ENCODE peak calls at places on chromosomes 12 and 14, in ten cellular contexts. One of them, this sample, is unnamed.
A peak's percentile ranks its signal among the peaks of the same experiment; 100 is the strongest.

GRCh38 chr14:68349900-68350323 is 443.0 kb downstream of the ZFP36L1 start:
- DNase-seq in fibroblast of mammary gland: peak; percentile 28
- DNase-seq in tibial artery: no peak
- DNase-seq in osteoblast: peak; percentile 83
- DNase-seq in Peyer's patch: no peak
- DNase-seq in right atrium auricular region: no peak
- DNase-seq in colonic mucosa: no peak
- DNase-seq in epithelial cell of esophagus: peak; percentile 16
- DNase-seq in A549: peak; percentile 51
- DNase-seq in endothelial cell: no peak
- DNase-seq in this sample: no peak

GRCh38 chr12:32885831-32886230 is 10.7 kb downstream of the PKP2 start:
- DNase-seq in fibroblast of mammary gland: no peak
- DNase-seq in tibial artery: no peak
- DNase-seq in right atrium auricular region: no peak
- DNase-seq in endothelial cell: no peak
- DNase-seq in A549: no peak
- DNase-seq in colonic mucosa: peak; percentile 5
- DNase-seq in epithelial cell of esophagus: no peak
- DNase-seq in Peyer's patch: no peak
- DNase-seq in osteoblast: no peak
- DNase-seq in this sample: no peak

GRCh38 chr12:131229426-131230339 is 276.0 kb downstream of the ADGRD1 start:
- DNase-seq in colonic mucosa: no peak
- DNase-seq in endothelial cell: peak; percentile 79
- DNase-seq in right atrium auricular region: no peak
- DNase-seq in A549: no peak
- DNase-seq in epithelial cell of esophagus: no peak
- DNase-seq in fibroblast of mammary gland: no peak
- DNase-seq in tibial artery: no peak
- DNase-seq in Peyer's patch: peak; percentile 60
- DNase-seq in osteoblast: no peak
- DNase-seq in this sample: no peak

GRCh38 chr14:101182476-101182875 is 279.0 kb upstream of the RTL1 start:
- DNase-seq in colonic mucosa: no peak
- DNase-seq in tibial artery: no peak
- DNase-seq in fibroblast of mammary gland: no peak
- DNase-seq in Peyer's patch: peak; percentile 28
- DNase-seq in endothelial cell: no peak
- DNase-seq in osteoblast: no peak
- DNase-seq in A549: no peak
- DNase-seq in epithelial cell of esophagus: no peak
- DNase-seq in right atrium auricular region: peak; percentile 52
- DNase-seq in this sample: no peak

GRCh38 chr12:106847861-106848260 is 73.4 kb downstream of the RIC8B start:
- DNase-seq in fibroblast of mammary gland: no peak
- DNase-seq in osteoblast: no peak
- DNase-seq in epithelial cell of esophagus: no peak
- DNase-seq in endothelial cell: no peak
- DNase-seq in colonic mucosa: no peak
- DNase-seq in A549: no peak
- DNase-seq in tibial artery: no peak
- DNase-seq in Peyer's patch: no peak
- DNase-seq in right atrium auricular region: no peak
- DNase-seq in this sample: no peak

GRCh38 chr14:102772781-102773570 is 4.3 kb upstream of the TRAF3 start:
- DNase-seq in tibial artery: no peak
- DNase-seq in endothelial cell: peak; percentile 63
- DNase-seq in A549: peak; percentile 51
- DNase-seq in epithelial cell of esophagus: no peak
- DNase-seq in Peyer's patch: peak; percentile 24
- DNase-seq in osteoblast: peak; percentile 88
- DNase-seq in right atrium auricular region: no peak
- DNase-seq in fibroblast of mammary gland: no peak
- DNase-seq in colonic mucosa: no peak
- DNase-seq in this sample: no peak

GRCh38 chr14:60665178-60665555 is 15.9 kb upstream of the SIX1 start:
- DNase-seq in A549: no peak
- DNase-seq in osteoblast: no peak
- DNase-seq in Peyer's patch: no peak
- DNase-seq in endothelial cell: no peak
- DNase-seq in epithelial cell of esophagus: no peak
- DNase-seq in colonic mucosa: no peak
- DNase-seq in fibroblast of mammary gland: no peak
- DNase-seq in right atrium auricular region: no peak
- DNase-seq in tibial artery: no peak
- DNase-seq in this sample: no peak

GRCh38 chr14:56580317-56580711 is 716 bp downstream of the TMEM260 start:
- DNase-seq in A549: no peak
- DNase-seq in osteoblast: no peak
- DNase-seq in right atrium auricular region: no peak
- DNase-seq in colonic mucosa: no peak
- DNase-seq in endothelial cell: no peak
- DNase-seq in Peyer's patch: no peak
- DNase-seq in tibial artery: no peak
- DNase-seq in fibroblast of mammary gland: no peak
- DNase-seq in epithelial cell of esophagus: no peak
- DNase-seq in this sample: no peak

DNA sequence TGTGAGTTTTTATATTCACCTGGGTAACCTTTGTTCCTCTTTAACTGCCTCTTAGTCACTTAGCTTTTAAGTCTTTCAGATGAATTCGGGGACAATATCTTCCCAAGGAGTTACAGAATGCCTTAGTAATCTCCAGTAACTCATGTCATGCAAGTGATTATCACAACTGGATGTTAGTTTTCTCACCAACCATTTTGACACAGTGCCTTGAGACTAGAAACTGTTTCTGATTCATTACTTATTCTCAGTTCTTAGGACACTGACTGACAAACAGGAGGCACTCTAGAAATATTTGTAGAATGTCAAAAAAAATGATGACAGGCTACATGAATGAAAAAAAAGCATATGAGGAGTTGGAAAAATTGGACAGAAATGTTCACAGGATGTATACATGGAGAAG is 335.1 kb downstream of the ACSS3 start:
- DNase-seq in A549: no peak
- DNase-seq in tibial artery: no peak
- DNase-seq in Peyer's patch: no peak
- DNase-seq in epithelial cell of esophagus: no peak
- DNase-seq in endothelial cell: no peak
- DNase-seq in colonic mucosa: no peak
- DNase-seq in osteoblast: no peak
- DNase-seq in right atrium auricular region: no peak
- DNase-seq in fibroblast of mammary gland: no peak
- DNase-seq in this sample: no peak
- TF ChIP-seq CTCF in A549: no peak
- TF ChIP-seq CTCF in tibial artery: no peak
- TF ChIP-seq CTCF in Peyer's patch: no peak
- TF ChIP-seq CTCF in epithelial cell of esophagus: no peak
- TF ChIP-seq CTCF in endothelial cell: no peak
- TF ChIP-seq CTCF in colonic mucosa: no peak
- TF ChIP-seq CTCF in osteoblast: no peak
- TF ChIP-seq CTCF in right atrium auricular region: no peak
- TF ChIP-seq CTCF in fibroblast of mammary gland: no peak
- TF ChIP-seq CTCF in this sample: no peak

DNA sequence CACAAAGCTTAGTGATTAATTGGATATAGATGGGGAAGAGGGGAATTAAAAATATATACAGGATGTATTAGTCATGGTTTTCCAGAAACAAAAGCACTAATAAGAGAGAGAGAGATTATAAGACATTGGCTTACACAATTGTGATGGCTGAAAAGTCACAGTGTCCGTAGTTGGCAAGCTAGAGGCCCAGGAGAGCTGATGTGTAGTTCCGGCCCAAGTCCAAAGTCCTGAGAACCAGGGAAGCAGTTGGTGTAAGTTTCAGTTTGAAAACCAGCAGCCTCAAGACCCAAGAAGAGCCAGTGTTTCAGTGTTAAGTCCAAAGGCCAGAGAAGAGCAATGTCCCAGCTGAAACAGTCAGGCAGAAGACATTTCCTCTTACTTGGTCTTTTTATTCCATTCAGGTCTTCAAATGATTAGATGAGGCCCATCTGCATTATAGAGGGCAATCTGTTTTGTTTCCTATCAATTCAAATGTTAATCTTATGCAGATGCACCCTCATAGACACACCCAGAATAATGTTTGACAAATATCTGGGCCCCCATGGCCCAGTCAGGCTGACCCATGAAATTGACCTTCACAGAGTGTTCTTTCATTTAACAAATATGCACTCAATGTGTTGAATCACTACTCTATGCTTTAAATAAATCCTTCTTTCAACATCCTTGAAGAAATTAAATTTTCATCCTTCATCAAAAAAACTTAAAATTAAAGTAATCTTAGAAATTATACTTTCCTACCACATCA is 67.2 kb upstream of the DIO2 start:
- DNase-seq in fibroblast of mammary gland: peak; percentile 60
- DNase-seq in colonic mucosa: no peak
- DNase-seq in Peyer's patch: no peak
- DNase-seq in epithelial cell of esophagus: no peak
- DNase-seq in endothelial cell: no peak
- DNase-seq in right atrium auricular region: no peak
- DNase-seq in A549: peak; percentile 9
- DNase-seq in osteoblast: no peak
- DNase-seq in tibial artery: no peak
- DNase-seq in this sample: no peak
- TF ChIP-seq CTCF in fibroblast of mammary gland: no peak
- TF ChIP-seq CTCF in colonic mucosa: no peak
- TF ChIP-seq CTCF in Peyer's patch: no peak
- TF ChIP-seq CTCF in epithelial cell of esophagus: no peak
- TF ChIP-seq CTCF in endothelial cell: no peak
- TF ChIP-seq CTCF in right atrium auricular region: no peak
- TF ChIP-seq CTCF in A549: no peak
- TF ChIP-seq CTCF in osteoblast: no peak
- TF ChIP-seq CTCF in tibial artery: no peak
- TF ChIP-seq CTCF in this sample: no peak

GRCh38 chr14:52154992-52155655 is 86.3 kb upstream of the NID2 start:
- DNase-seq in osteoblast: no peak
- DNase-seq in colonic mucosa: no peak
- DNase-seq in fibroblast of mammary gland: no peak
- DNase-seq in Peyer's patch: no peak
- DNase-seq in epithelial cell of esophagus: no peak
- DNase-seq in right atrium auricular region: no peak
- DNase-seq in endothelial cell: no peak
- DNase-seq in tibial artery: no peak
- DNase-seq in A549: no peak
- DNase-seq in this sample: no peak

GRCh38 chr14:52148371-52148770 is 79.5 kb upstream of the NID2 start:
- DNase-seq in Peyer's patch: no peak
- DNase-seq in tibial artery: no peak
- DNase-seq in A549: no peak
- DNase-seq in fibroblast of mammary gland: no peak
- DNase-seq in osteoblast: no peak
- DNase-seq in epithelial cell of esophagus: no peak
- DNase-seq in colonic mucosa: no peak
- DNase-seq in right atrium auricular region: no peak
- DNase-seq in endothelial cell: no peak
- DNase-seq in this sample: no peak

GRCh38 chr14:52146504-52146903 is 77.6 kb upstream of the NID2 start:
- DNase-seq in osteoblast: no peak
- DNase-seq in tibial artery: no peak
- DNase-seq in right atrium auricular region: no peak
- DNase-seq in A549: no peak
- DNase-seq in endothelial cell: no peak
- DNase-seq in colonic mucosa: no peak
- DNase-seq in epithelial cell of esophagus: no peak
- DNase-seq in fibroblast of mammary gland: peak; percentile 14
- DNase-seq in Peyer's patch: no peak
- DNase-seq in this sample: no peak

GRCh38 chr14:52153939-52154338 is 85.1 kb upstream of the NID2 start:
- DNase-seq in tibial artery: no peak
- DNase-seq in epithelial cell of esophagus: no peak
- DNase-seq in colonic mucosa: no peak
- DNase-seq in endothelial cell: no peak
- DNase-seq in A549: no peak
- DNase-seq in Peyer's patch: no peak
- DNase-seq in right atrium auricular region: no peak
- DNase-seq in osteoblast: no peak
- DNase-seq in fibroblast of mammary gland: no peak
- DNase-seq in this sample: no peak

DNA sequence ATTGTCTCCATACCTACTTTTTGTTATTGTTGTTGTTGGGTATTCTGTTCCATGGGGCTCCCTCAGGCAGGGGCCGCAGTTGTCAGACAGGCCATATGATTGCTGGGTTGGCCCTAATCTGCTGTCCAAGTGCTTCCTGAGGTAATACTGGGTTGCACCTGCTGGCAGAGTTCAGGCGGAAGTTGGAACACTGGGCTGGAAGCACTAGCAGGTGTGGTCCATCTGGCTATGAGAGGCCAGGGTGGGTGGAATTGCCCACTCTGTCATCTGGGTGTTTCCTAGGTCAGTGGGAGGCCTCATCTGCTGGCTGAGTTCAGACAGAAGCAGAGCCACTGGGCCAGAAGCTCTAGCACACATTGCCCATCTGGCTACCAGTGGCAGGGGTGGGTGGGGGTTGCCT is 81.3 kb upstream of the NID2 start:
- DNase-seq in colonic mucosa: no peak
- DNase-seq in osteoblast: no peak
- DNase-seq in endothelial cell: no peak
- DNase-seq in tibial artery: no peak
- DNase-seq in fibroblast of mammary gland: no peak
- DNase-seq in right atrium auricular region: no peak
- DNase-seq in Peyer's patch: no peak
- DNase-seq in epithelial cell of esophagus: no peak
- DNase-seq in A549: no peak
- DNase-seq in this sample: no peak
- TF ChIP-seq CTCF in colonic mucosa: no peak
- TF ChIP-seq CTCF in osteoblast: no peak
- TF ChIP-seq CTCF in endothelial cell: no peak
- TF ChIP-seq CTCF in tibial artery: no peak
- TF ChIP-seq CTCF in fibroblast of mammary gland: no peak
- TF ChIP-seq CTCF in right atrium auricular region: no peak
- TF ChIP-seq CTCF in Peyer's patch: no peak
- TF ChIP-seq CTCF in epithelial cell of esophagus: no peak
- TF ChIP-seq CTCF in A549: no peak
- TF ChIP-seq CTCF in this sample: no peak

DNA sequence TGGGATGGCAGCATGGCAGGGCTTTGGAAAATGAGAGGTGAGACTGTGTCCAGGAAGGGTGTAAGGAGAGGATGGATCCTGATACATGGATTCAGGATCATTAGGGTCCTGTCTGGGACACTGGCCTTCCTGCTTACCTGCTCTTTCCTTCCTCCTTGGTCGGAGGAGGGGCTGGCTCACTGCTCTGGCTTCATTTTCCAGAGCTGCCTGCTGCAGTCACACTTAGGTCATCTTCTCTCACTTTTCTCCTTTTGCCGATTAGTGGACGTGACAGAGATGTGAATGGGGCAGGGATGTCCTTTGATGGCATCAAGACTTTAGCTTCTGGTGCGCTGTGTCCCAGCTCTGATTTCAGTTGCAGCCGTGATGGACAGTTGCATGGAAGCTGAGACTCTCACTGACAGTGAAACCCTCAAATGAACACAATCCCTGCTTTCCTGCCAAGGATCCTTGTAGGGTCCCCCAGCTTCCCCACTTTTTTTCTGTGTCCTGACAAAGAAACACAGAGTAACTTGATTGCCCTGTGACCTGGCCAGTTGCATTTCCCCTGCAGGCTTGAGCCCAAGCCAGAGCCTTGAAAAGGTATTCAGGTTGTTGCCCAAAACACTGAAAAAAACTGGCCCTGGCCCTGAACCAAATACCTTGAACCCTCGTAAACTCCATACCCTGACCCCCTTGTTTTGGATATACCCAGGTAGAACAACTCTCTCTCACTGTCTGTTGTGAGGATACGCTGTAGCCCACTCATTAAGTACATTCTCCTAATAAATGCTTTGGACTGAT is 756 bp upstream of the CIDEB start:
- DNase-seq in A549: no peak
- DNase-seq in colonic mucosa: no peak
- DNase-seq in epithelial cell of esophagus: no peak
- DNase-seq in osteoblast: peak; percentile 83
- DNase-seq in endothelial cell: no peak
- DNase-seq in Peyer's patch: no peak
- DNase-seq in fibroblast of mammary gland: no peak
- DNase-seq in right atrium auricular region: no peak
- DNase-seq in tibial artery: no peak
- DNase-seq in this sample: no peak
- TF ChIP-seq CTCF in A549: peak; percentile 27
- TF ChIP-seq CTCF in colonic mucosa: peak; percentile 22
- TF ChIP-seq CTCF in epithelial cell of esophagus: no peak
- TF ChIP-seq CTCF in osteoblast: peak; percentile 1
- TF ChIP-seq CTCF in endothelial cell: no peak
- TF ChIP-seq CTCF in Peyer's patch: no peak
- TF ChIP-seq CTCF in fibroblast of mammary gland: no peak
- TF ChIP-seq CTCF in right atrium auricular region: peak; percentile 14
- TF ChIP-seq CTCF in tibial artery: no peak
- TF ChIP-seq CTCF in this sample: peak; percentile 17